ENCODE peak calls at places on chromosomes 2 and 18, in nine cellular contexts. One of them, this sample, is unnamed.

GRCh38 chr18:61882296-61883004 is 10.4 kb downstream of the RNF152 start:
- DNase-seq in neural progenitor cell: no peak
- DNase-seq in cardiac muscle cell: no peak
- DNase-seq in IMR-90: peak; percentile 19
- DNase-seq in NT2/D1: no peak
- DNase-seq in aorta: no peak
- DNase-seq in Caco-2: peak; percentile 34
- DNase-seq in PC-9: no peak
- DNase-seq in RWPE2: no peak
- DNase-seq in this sample: no peak

GRCh38 chr2:236826727-236827126 is 257.1 kb downstream of the ACKR3 start:
- DNase-seq in Caco-2: no peak
- DNase-seq in IMR-90: no peak
- DNase-seq in RWPE2: no peak
- DNase-seq in aorta: no peak
- DNase-seq in cardiac muscle cell: no peak
- DNase-seq in PC-9: no peak
- DNase-seq in neural progenitor cell: no peak
- DNase-seq in NT2/D1: no peak
- DNase-seq in this sample: no peak

GRCh38 chr18:67864677-67865340 is 348.3 kb upstream of the DSEL start:
- DNase-seq in IMR-90: peak; percentile 58
- DNase-seq in neural progenitor cell: peak; percentile 5
- DNase-seq in NT2/D1: no peak
- DNase-seq in Caco-2: no peak
- DNase-seq in cardiac muscle cell: no peak
- DNase-seq in aorta: no peak
- DNase-seq in RWPE2: no peak
- DNase-seq in PC-9: no peak
- DNase-seq in this sample: no peak

GRCh38 chr2:177332041-177332991 is 60.3 kb upstream of the AGPS start:
- DNase-seq in RWPE2: no peak
- DNase-seq in Caco-2: peak; percentile 63
- DNase-seq in cardiac muscle cell: peak; percentile 75
- DNase-seq in IMR-90: peak; percentile 83
- DNase-seq in neural progenitor cell: peak; percentile 69
- DNase-seq in NT2/D1: peak; percentile 73
- DNase-seq in PC-9: peak; percentile 58
- DNase-seq in aorta: peak; percentile 55
- DNase-seq in this sample: peak; percentile 73

GRCh38 chr2:210922419-210922818 is 366.0 kb downstream of the CPS1 start:
- DNase-seq in RWPE2: no peak
- DNase-seq in cardiac muscle cell: no peak
- DNase-seq in NT2/D1: no peak
- DNase-seq in neural progenitor cell: no peak
- DNase-seq in PC-9: no peak
- DNase-seq in IMR-90: no peak
- DNase-seq in aorta: no peak
- DNase-seq in Caco-2: no peak
- DNase-seq in this sample: no peak

GRCh38 chr2:213722564-213722963 is 438.3 kb downstream of the SPAG16 start:
- DNase-seq in Caco-2: no peak
- DNase-seq in IMR-90: no peak
- DNase-seq in aorta: no peak
- DNase-seq in cardiac muscle cell: no peak
- DNase-seq in neural progenitor cell: no peak
- DNase-seq in NT2/D1: no peak
- DNase-seq in PC-9: no peak
- DNase-seq in RWPE2: no peak
- DNase-seq in this sample: no peak

GRCh38 chr2:171086352-171087290 is 74.1 kb downstream of the TLK1 start:
- DNase-seq in cardiac muscle cell: peak; percentile 29
- DNase-seq in RWPE2: no peak
- DNase-seq in NT2/D1: peak; percentile 22
- DNase-seq in Caco-2: peak; percentile 56
- DNase-seq in neural progenitor cell: peak; percentile 67
- DNase-seq in PC-9: peak; percentile 59
- DNase-seq in aorta: no peak
- DNase-seq in IMR-90: peak; percentile 68
- DNase-seq in this sample: peak; percentile 86

GRCh38 chr2:202434472-202434871 is 58.3 kb downstream of the BMPR2 start:
- DNase-seq in RWPE2: no peak
- DNase-seq in IMR-90: no peak
- DNase-seq in aorta: no peak
- DNase-seq in NT2/D1: no peak
- DNase-seq in PC-9: no peak
- DNase-seq in neural progenitor cell: no peak
- DNase-seq in cardiac muscle cell: no peak
- DNase-seq in Caco-2: no peak
- DNase-seq in this sample: no peak

DNA sequence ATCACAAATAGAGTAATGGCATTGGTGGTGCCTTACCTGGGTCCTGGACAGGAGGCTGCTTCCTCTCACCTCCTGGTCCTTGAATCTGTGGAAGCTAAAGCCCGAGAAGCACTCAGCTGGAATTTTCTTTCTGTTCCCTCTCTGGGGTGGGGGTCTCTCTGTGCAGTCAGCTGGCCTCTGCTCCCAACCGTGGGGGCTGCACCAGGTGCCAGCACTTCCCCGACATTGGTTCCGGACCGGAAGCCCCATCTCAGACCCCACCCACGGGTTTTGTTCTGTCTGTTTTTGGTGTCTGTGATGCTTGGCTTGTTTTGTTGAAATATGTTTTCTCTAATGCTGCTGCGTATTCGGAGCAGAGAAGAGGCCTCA is 154.7 kb downstream of the TWIST2 start:
- DNase-seq in IMR-90: no peak
- DNase-seq in NT2/D1: no peak
- DNase-seq in PC-9: no peak
- DNase-seq in cardiac muscle cell: no peak
- DNase-seq in neural progenitor cell: no peak
- DNase-seq in aorta: no peak
- DNase-seq in RWPE2: no peak
- DNase-seq in Caco-2: no peak
- DNase-seq in this sample: peak; percentile 20
- H3K4me3 ChIP-seq in IMR-90: no peak overlapping the region
- H3K4me3 ChIP-seq in NT2/D1: no peak overlapping the region
- H3K4me3 ChIP-seq in PC-9: no peak overlapping the region
- H3K4me3 ChIP-seq in cardiac muscle cell: no peak overlapping the region
- H3K4me3 ChIP-seq in neural progenitor cell: no peak overlapping the region
- H3K4me3 ChIP-seq in aorta: no peak overlapping the region
- H3K4me3 ChIP-seq in RWPE2: no peak overlapping the region
- H3K4me3 ChIP-seq in Caco-2: no peak overlapping the region
- H3K4me3 ChIP-seq in this sample: no peak overlapping the region

GRCh38 chr18:65601775-65602174 is 149.0 kb upstream of the CDH7 start:
- DNase-seq in NT2/D1: no peak
- DNase-seq in neural progenitor cell: no peak
- DNase-seq in aorta: no peak
- DNase-seq in PC-9: no peak
- DNase-seq in Caco-2: no peak
- DNase-seq in IMR-90: no peak
- DNase-seq in RWPE2: no peak
- DNase-seq in cardiac muscle cell: no peak
- DNase-seq in this sample: no peak
- H3K36me3 ChIP-seq in NT2/D1: no peaks in the 10 kb centered on the region
- H3K36me3 ChIP-seq in neural progenitor cell: no peaks in the 10 kb centered on the region
- H3K36me3 ChIP-seq in aorta: no peaks in the 10 kb centered on the region
- H3K36me3 ChIP-seq in PC-9: no peaks in the 10 kb centered on the region
- H3K36me3 ChIP-seq in Caco-2: no peaks in the 10 kb centered on the region
- H3K36me3 ChIP-seq in IMR-90: no peaks in the 10 kb centered on the region
- H3K36me3 ChIP-seq in RWPE2: no peaks in the 10 kb centered on the region
- H3K36me3 ChIP-seq in cardiac muscle cell: no peaks in the 10 kb centered on the region
- H3K36me3 ChIP-seq in this sample: no peaks in the 10 kb centered on the region

DNA sequence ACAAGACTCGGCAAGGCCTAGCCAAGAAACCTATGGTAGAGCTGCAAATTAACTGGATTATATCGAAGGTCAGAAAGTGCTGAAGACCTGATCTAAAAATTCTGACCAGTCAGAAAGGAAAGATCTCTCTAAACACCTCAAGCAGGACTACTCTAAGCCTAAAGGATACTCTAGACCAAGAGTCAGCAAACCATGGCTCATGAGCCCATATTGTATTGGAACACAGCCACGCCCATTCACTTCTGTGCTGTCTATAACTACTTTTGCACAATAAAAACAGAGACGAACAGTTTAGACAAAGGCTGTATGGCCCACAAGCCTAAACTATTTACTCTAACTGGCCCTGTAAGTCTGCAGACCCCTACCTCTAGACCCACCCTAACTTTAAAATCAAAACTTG is 18.7 kb downstream of the RTN4 start:
- DNase-seq in neural progenitor cell: no peak
- DNase-seq in PC-9: no peak
- DNase-seq in RWPE2: no peak
- DNase-seq in aorta: no peak
- DNase-seq in NT2/D1: no peak
- DNase-seq in Caco-2: no peak
- DNase-seq in IMR-90: no peak
- DNase-seq in cardiac muscle cell: no peak
- DNase-seq in this sample: no peak
- H3K4me1 ChIP-seq in neural progenitor cell: peaks cover 6% of the 10 kb centered on the region
- H3K4me1 ChIP-seq in PC-9: peaks cover 42% of the 10 kb centered on the region
- H3K4me1 ChIP-seq in RWPE2: peaks cover 13% of the 10 kb centered on the region
- H3K4me1 ChIP-seq in aorta: peaks cover 12% of the 10 kb centered on the region
- H3K4me1 ChIP-seq in NT2/D1: no peaks in the 10 kb centered on the region
- H3K4me1 ChIP-seq in Caco-2: peaks cover 8% of the 10 kb centered on the region
- H3K4me1 ChIP-seq in IMR-90: peaks cover 13% of the 10 kb centered on the region
- H3K4me1 ChIP-seq in cardiac muscle cell: peaks cover 16% of the 10 kb centered on the region
- H3K4me1 ChIP-seq in this sample: peaks cover 7% of the 10 kb centered on the region

GRCh38 chr18:21823848-21824247 is 83.3 kb downstream of the MIB1 start:
- DNase-seq in aorta: no peak
- DNase-seq in Caco-2: no peak
- DNase-seq in neural progenitor cell: no peak
- DNase-seq in cardiac muscle cell: no peak
- DNase-seq in RWPE2: no peak
- DNase-seq in NT2/D1: no peak
- DNase-seq in PC-9: no peak
- DNase-seq in IMR-90: no peak
- DNase-seq in this sample: no peak

GRCh38 chr18:21830533-21830932 is 89.9 kb downstream of the MIB1 start:
- DNase-seq in cardiac muscle cell: no peak
- DNase-seq in aorta: no peak
- DNase-seq in IMR-90: no peak
- DNase-seq in NT2/D1: no peak
- DNase-seq in neural progenitor cell: no peak
- DNase-seq in PC-9: no peak
- DNase-seq in RWPE2: no peak
- DNase-seq in Caco-2: no peak
- DNase-seq in this sample: no peak

GRCh38 chr18:21826196-21826595 is 85.6 kb downstream of the MIB1 start:
- DNase-seq in aorta: no peak
- DNase-seq in NT2/D1: no peak
- DNase-seq in PC-9: no peak
- DNase-seq in Caco-2: no peak
- DNase-seq in RWPE2: no peak
- DNase-seq in IMR-90: peak; percentile 70
- DNase-seq in neural progenitor cell: peak; percentile 2
- DNase-seq in cardiac muscle cell: peak; percentile 47
- DNase-seq in this sample: no peak

GRCh38 chr18:21831413-21831831 is 90.8 kb downstream of the MIB1 start:
- DNase-seq in Caco-2: no peak
- DNase-seq in IMR-90: peak; percentile 34
- DNase-seq in NT2/D1: no peak
- DNase-seq in PC-9: no peak
- DNase-seq in neural progenitor cell: peak; percentile 5
- DNase-seq in cardiac muscle cell: peak; percentile 96
- DNase-seq in RWPE2: no peak
- DNase-seq in aorta: peak; percentile 48
- DNase-seq in this sample: no peak

DNA sequence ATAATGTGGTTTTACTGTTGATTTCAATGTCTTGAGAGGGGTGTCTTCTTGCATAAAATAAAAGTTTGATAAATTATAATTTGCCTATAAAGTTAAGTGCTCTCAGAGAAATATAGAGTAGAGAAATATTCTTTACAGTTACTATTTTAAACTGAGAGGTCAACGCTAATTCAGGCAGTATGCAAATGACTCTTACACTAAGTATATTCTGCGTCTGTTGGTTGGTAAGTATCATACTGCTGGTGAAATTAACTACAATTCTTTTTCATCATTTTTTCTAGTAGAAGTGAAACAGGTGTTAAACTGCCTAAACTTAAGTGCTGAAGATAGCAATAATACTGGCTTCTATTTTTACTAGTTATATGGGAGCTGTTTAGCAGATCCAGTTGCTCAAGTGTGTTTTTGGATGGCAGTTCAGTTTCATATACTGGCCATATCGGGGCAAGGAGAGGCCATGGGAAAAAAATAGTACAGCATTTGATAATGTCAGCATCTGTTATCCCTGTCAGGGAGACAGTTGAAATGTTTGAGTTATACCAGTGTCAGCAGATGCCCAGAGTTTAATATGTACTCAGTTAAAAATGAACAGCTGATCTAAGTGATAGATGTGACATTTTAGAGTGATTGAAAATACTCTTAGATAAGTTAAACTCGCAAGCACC is 86.2 kb downstream of the MIB1 start:
- DNase-seq in IMR-90: no peak
- DNase-seq in Caco-2: no peak
- DNase-seq in aorta: no peak
- DNase-seq in cardiac muscle cell: peak; percentile 44
- DNase-seq in NT2/D1: no peak
- DNase-seq in PC-9: no peak
- DNase-seq in neural progenitor cell: no peak
- DNase-seq in RWPE2: no peak
- DNase-seq in this sample: no peak
- H3K4me3 ChIP-seq in IMR-90: no peak overlapping the region
- H3K4me3 ChIP-seq in Caco-2: no peak overlapping the region
- H3K4me3 ChIP-seq in aorta: no peak overlapping the region
- H3K4me3 ChIP-seq in cardiac muscle cell: peak overlapping the region; percentile 56
- H3K4me3 ChIP-seq in NT2/D1: no peak overlapping the region
- H3K4me3 ChIP-seq in PC-9: no peak overlapping the region
- H3K4me3 ChIP-seq in neural progenitor cell: no peak overlapping the region
- H3K4me3 ChIP-seq in RWPE2: no peak overlapping the region
- H3K4me3 ChIP-seq in this sample: no peak overlapping the region

GRCh38 chr2:19507137-19507536 is 148.7 kb upstream of the OSR1 start:
- DNase-seq in aorta: no peak
- DNase-seq in IMR-90: no peak
- DNase-seq in NT2/D1: no peak
- DNase-seq in neural progenitor cell: no peak
- DNase-seq in Caco-2: no peak
- DNase-seq in PC-9: no peak
- DNase-seq in cardiac muscle cell: no peak
- DNase-seq in RWPE2: no peak
- DNase-seq in this sample: no peak
- H3K36me3 ChIP-seq in aorta: no peaks in the 10 kb centered on the region
- H3K36me3 ChIP-seq in IMR-90: no peaks in the 10 kb centered on the region
- H3K36me3 ChIP-seq in NT2/D1: no peaks in the 10 kb centered on the region
- H3K36me3 ChIP-seq in neural progenitor cell: no peaks in the 10 kb centered on the region
- H3K36me3 ChIP-seq in Caco-2: no peaks in the 10 kb centered on the region
- H3K36me3 ChIP-seq in PC-9: no peaks in the 10 kb centered on the region
- H3K36me3 ChIP-seq in cardiac muscle cell: no peaks in the 10 kb centered on the region
- H3K36me3 ChIP-seq in RWPE2: no peaks in the 10 kb centered on the region
- H3K36me3 ChIP-seq in this sample: no peaks in the 10 kb centered on the region

GRCh38 chr2:101753720-101754490 is 56.4 kb downstream of the MAP4K4 start:
- DNase-seq in aorta: no peak
- DNase-seq in NT2/D1: no peak
- DNase-seq in cardiac muscle cell: no peak
- DNase-seq in IMR-90: no peak
- DNase-seq in neural progenitor cell: no peak
- DNase-seq in RWPE2: no peak
- DNase-seq in Caco-2: no peak
- DNase-seq in PC-9: no peak
- DNase-seq in this sample: no peak
- H3K4me1 ChIP-seq in aorta: peaks cover 29% of the 10 kb centered on the region
- H3K4me1 ChIP-seq in NT2/D1: peaks cover 15% of the 10 kb centered on the region
- H3K4me1 ChIP-seq in cardiac muscle cell: peaks cover 51% of the 10 kb centered on the region
- H3K4me1 ChIP-seq in IMR-90: peaks cover 30% of the 10 kb centered on the region
- H3K4me1 ChIP-seq in neural progenitor cell: peaks cover 38% of the 10 kb centered on the region
- H3K4me1 ChIP-seq in RWPE2: peaks cover 54% of the 10 kb centered on the region
- H3K4me1 ChIP-seq in Caco-2: peaks cover 59% of the 10 kb centered on the region
- H3K4me1 ChIP-seq in PC-9: peaks cover 52% of the 10 kb centered on the region
- H3K4me1 ChIP-seq in this sample: peaks cover 16% of the 10 kb centered on the region